ENCODE peak calls at places on chromosomes 7 and 10, in six cellular contexts. D, R, H, K, N and B are unnamed samples.

GRCh38 chr7:65304175-65304574 is 69.5 kb upstream of the ZNF92 start:
- DNase-seq in D (no peak), R (no peak), H (no peak), K (no peak), N (no peak), B (no peak)

GRCh38 chr7:30327813-30328212 is 43.4 kb downstream of the ZNRF2 start:
- DNase-seq in D (no peak), R (no peak), H (no peak), K (peak), N (no peak), B (no peak)

GRCh38 chr10:93218386-93218785 is 144.7 kb downstream of the CYP26A1 start:
- DNase-seq in D (no peak), R (no peak), H (no peak), K (no peak), N (no peak), B (no peak)

GRCh38 chr10:113788604-113789083 is 37.2 kb downstream of the PLEKHS1 start:
- DNase-seq in D (peak), R (no peak), H (no peak), K (peak), N (peak), B (peak)

GRCh38 chr7:98836811-98837631 is 32.8 kb downstream of the TMEM130 start:
- DNase-seq in D (no peak), R (peak), H (no peak), K (peak), N (no peak), B (no peak)

GRCh38 chr10:25222085-25222660 is 47.4 kb downstream of the GPR158 start:
- DNase-seq in D (no peak), R (no peak), H (no peak), K (no peak), N (no peak), B (no peak)

GRCh38 chr10:94131885-94132284 is 138.2 kb downstream of the PLCE1 start:
- DNase-seq in D (no peak), R (no peak), H (no peak), K (peak), N (no peak), B (no peak)

GRCh38 chr10:22913474-22914092 is 14.3 kb upstream of the ARMC3 start:
- DNase-seq in D (no peak), R (no peak), H (no peak), K (no peak), N (no peak), B (no peak)

GRCh38 chr10:44966816-44967509 is 7.4 kb downstream of the RASSF4 start:
- DNase-seq in D (no peak), R (peak), H (no peak), K (no peak), N (no peak), B (no peak)

GRCh38 chr7:95298091-95298490 is 26.2 kb downstream of the PON1 start:
- DNase-seq in D (no peak), R (no peak), H (no peak), K (no peak), N (no peak), B (no peak)

GRCh38 chr7:90487808-90488207 is 18.4 kb downstream of the PTTG1IP2 start:
- DNase-seq in D (no peak), R (no peak), H (no peak), K (no peak), N (no peak), B (no peak)

GRCh38 chr7:51237727-51238126 is 78.9 kb downstream of the COBL start:
- DNase-seq in D (no peak), R (no peak), H (no peak), K (no peak), N (no peak), B (no peak)

GRCh38 chr10:59635502-59636290 is 74.0 kb downstream of the SLC16A9 start:
- DNase-seq in D (no peak), R (no peak), H (no peak), K (no peak), N (no peak), B (no peak)

GRCh38 chr10:58178811-58179210 is 88.9 kb downstream of the IPMK start:
- DNase-seq in D (no peak), R (no peak), H (no peak), K (peak), N (no peak), B (no peak)

GRCh38 chr7:26280097-26280496 is 11.6 kb upstream of the SNX10 start:
- DNase-seq in D (no peak), R (no peak), H (no peak), K (no peak), N (no peak), B (no peak)

GRCh38 chr7:16004661-16005060 is 318.2 kb upstream of the MEOX2 start:
- DNase-seq in D (no peak), R (no peak), H (no peak), K (no peak), N (no peak), B (no peak)

GRCh38 chr7:18356195-18356645 is 139.3 kb upstream of the HDAC9 start:
- DNase-seq in D (no peak), R (peak), H (no peak), K (peak), N (no peak), B (no peak)

GRCh38 chr7:40866601-40867000 is 731.8 kb downstream of the SUGCT start:
- DNase-seq in D (peak), R (no peak), H (no peak), K (peak), N (no peak), B (no peak)

GRCh38 chr7:131636092-131636491 is 79.7 kb upstream of the PODXL start:
- DNase-seq in D (no peak), R (no peak), H (no peak), K (no peak), N (no peak), B (no peak)

GRCh38 chr10:93461124-93461806 is 20.9 kb downstream of the MYOF start:
- DNase-seq in D (no peak), R (peak), H (no peak), K (no peak), N (no peak), B (no peak)

GRCh38 chr7:75808106-75808505 is 5.5 kb downstream of the CCL24 start:
- DNase-seq in D (no peak), R (no peak), H (no peak), K (no peak), N (no peak), B (no peak)

GRCh38 chr10:93515071-93515962 is 18.9 kb downstream of the CEP55 start:
- DNase-seq in D (no peak), R (no peak), H (no peak), K (peak), N (no peak), B (no peak)

GRCh38 chr10:29635711-29636144 is 957 bp upstream of the SVIL start:
- DNase-seq in D (no peak), R (no peak), H (no peak), K (peak), N (no peak), B (no peak)

GRCh38 chr10:59227136-59227673 is 50.8 kb downstream of the PHYHIPL start:
- DNase-seq in D (no peak), R (no peak), H (no peak), K (no peak), N (no peak), B (no peak)

GRCh38 chr10:101055416-101055815 is 6.4 kb upstream of the KAZALD1 start:
- DNase-seq in D (no peak), R (no peak), H (no peak), K (no peak), N (no peak), B (no peak)

GRCh38 chr10:5404188-5405041 is at the start of gene TUBAL3:
- DNase-seq in D (no peak), R (no peak), H (no peak), K (no peak), N (no peak), B (no peak)

GRCh38 chr7:5350600-5351385 is 68.0 kb downstream of the SLC29A4 start:
- DNase-seq in D (no peak), R (no peak), H (no peak), K (no peak), N (no peak), B (no peak)

GRCh38 chr10:12181065-12181775 is 14.5 kb downstream of the NUDT5 start:
- DNase-seq in D (no peak), R (no peak), H (no peak), K (peak), N (no peak), B (no peak)

GRCh38 chr10:86305521-86305920 is 61.1 kb downstream of the GRID1 start:
- DNase-seq in D (no peak), R (no peak), H (no peak), K (no peak), N (no peak), B (no peak)

GRCh38 chr7:137903382-137904169 is 56.8 kb upstream of the DGKI start:
- DNase-seq in D (peak), R (peak), H (peak), K (peak), N (peak), B (peak)

GRCh38 chr7:90821961-90822620 is 226.0 kb downstream of the CDK14 start:
- DNase-seq in D (no peak), R (no peak), H (no peak), K (no peak), N (no peak), B (no peak)

DNA sequence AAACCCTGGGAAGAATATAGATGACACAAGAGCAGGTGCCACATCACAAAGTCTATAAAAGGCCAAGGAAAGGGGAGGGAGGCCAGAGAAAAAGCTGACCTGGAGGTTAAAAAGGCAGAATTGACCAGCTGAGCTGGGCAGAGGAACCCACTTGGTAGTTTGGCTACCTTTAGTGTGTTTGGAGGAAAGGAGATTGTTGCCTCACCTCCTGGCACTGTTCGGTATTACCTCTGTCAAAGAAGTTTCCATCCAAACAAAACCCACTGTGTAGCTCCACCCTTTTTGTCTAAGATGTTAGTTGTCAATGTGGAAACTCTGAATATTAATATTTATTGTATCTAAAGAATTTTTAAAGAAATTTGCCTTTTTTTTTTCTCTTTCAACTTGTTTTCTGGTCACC is 23.4 kb downstream of the ENTPD7 start:
- DNase-seq in D (no peak), R (peak), H (no peak), K (no peak), N (no peak), B (peak)
- H3K27ac ChIP-seq in D (no peak), R (no peak), H (no peak), K (no peak), N (no peak), B (no peak)

DNA sequence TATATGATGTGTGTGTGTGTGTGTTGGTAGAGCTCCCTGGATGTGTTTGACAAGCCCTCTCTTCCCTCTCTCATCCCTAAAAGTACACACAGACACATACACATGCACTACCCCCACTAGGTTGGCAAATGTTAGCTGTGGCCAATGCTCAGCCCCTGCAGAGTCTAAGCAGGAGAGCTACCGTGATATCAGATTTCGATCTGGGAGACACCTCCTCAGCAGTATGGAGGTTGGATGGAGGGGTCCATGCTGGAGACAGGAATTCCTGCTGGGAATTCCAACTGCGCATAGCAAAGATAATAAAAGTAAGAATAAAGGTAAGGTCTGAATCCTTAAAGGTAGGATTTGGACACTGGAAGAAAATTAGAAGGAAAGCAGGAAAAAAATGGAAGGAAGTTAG is 85.7 kb downstream of the C10orf90 start:
- DNase-seq in D (no peak), R (no peak), H (no peak), K (no peak), N (no peak), B (no peak)
- H3K27ac ChIP-seq in D (no peak), R (no peak), H (peak), K (no peak), N (no peak), B (no peak)

GRCh38 chr7:13071999-13072398 is 384.6 kb downstream of the ARL4A start:
- DNase-seq in D (no peak), R (no peak), H (no peak), K (no peak), N (no peak), B (no peak)

DNA sequence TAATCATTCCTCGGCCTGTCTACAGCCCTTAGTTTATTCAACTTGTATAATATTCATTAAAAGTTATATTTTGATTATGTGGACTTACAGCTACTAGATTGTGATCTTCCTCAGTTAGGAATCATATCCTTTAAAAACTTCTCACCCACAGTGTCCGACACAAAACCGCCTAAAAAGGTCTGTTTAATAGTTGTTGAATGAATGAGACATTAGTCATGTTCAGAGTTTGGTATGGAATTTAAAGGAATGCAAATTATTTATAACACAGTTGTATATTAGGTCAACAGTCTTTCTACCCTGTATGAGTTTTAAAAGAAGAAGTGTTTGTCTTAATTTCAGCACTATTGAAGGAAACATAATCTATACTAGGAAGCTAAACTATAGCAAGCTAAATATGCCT is 390.0 kb downstream of the ARL4A start:
- DNase-seq in D (no peak), R (no peak), H (no peak), K (peak), N (no peak), B (no peak)
- H3K27ac ChIP-seq in D (no peak), R (no peak), H (no peak), K (no peak), N (no peak), B (no peak)

GRCh38 chr7:101901661-101902491 is 84.5 kb downstream of the CUX1 start:
- DNase-seq in D (no peak), R (no peak), H (no peak), K (peak), N (no peak), B (no peak)
- H3K27ac ChIP-seq in D (peak), R (no peak), H (no peak), K (peak), N (no peak), B (peak)

GRCh38 chr10:30861976-30862375 is 169.7 kb downstream of the ZNF438 start:
- DNase-seq in D (no peak), R (no peak), H (no peak), K (no peak), N (no peak), B (no peak)

GRCh38 chr10:30861217-30861616 is 170.4 kb downstream of the ZNF438 start:
- DNase-seq in D (no peak), R (no peak), H (no peak), K (no peak), N (no peak), B (no peak)

GRCh38 chr10:30865141-30865926 is 166.3 kb downstream of the ZNF438 start:
- DNase-seq in D (no peak), R (no peak), H (no peak), K (peak), N (no peak), B (no peak)

GRCh38 chr10:30862486-30862885 is 169.2 kb downstream of the ZNF438 start:
- DNase-seq in D (no peak), R (no peak), H (no peak), K (peak), N (no peak), B (no peak)

GRCh38 chr10:30863516-30864210 is 168.0 kb downstream of the ZNF438 start:
- DNase-seq in D (no peak), R (no peak), H (no peak), K (no peak), N (no peak), B (no peak)
- H3K27ac ChIP-seq in D (peak), R (no peak), H (no peak), K (no peak), N (no peak), B (peak)

GRCh38 chr10:124866812-124867211 is 65.2 kb downstream of the ABRAXAS2 start:
- DNase-seq in D (no peak), R (no peak), H (no peak), K (no peak), N (no peak), B (no peak)

GRCh38 chr10:124860426-124860825 is 58.8 kb downstream of the ABRAXAS2 start:
- DNase-seq in D (no peak), R (no peak), H (no peak), K (no peak), N (no peak), B (no peak)

GRCh38 chr10:124867304-124867703 is 65.7 kb downstream of the ABRAXAS2 start:
- DNase-seq in D (no peak), R (peak), H (no peak), K (no peak), N (no peak), B (no peak)

GRCh38 chr10:124865676-124866075 is 64.1 kb downstream of the ABRAXAS2 start:
- DNase-seq in D (no peak), R (no peak), H (no peak), K (no peak), N (no peak), B (no peak)

DNA sequence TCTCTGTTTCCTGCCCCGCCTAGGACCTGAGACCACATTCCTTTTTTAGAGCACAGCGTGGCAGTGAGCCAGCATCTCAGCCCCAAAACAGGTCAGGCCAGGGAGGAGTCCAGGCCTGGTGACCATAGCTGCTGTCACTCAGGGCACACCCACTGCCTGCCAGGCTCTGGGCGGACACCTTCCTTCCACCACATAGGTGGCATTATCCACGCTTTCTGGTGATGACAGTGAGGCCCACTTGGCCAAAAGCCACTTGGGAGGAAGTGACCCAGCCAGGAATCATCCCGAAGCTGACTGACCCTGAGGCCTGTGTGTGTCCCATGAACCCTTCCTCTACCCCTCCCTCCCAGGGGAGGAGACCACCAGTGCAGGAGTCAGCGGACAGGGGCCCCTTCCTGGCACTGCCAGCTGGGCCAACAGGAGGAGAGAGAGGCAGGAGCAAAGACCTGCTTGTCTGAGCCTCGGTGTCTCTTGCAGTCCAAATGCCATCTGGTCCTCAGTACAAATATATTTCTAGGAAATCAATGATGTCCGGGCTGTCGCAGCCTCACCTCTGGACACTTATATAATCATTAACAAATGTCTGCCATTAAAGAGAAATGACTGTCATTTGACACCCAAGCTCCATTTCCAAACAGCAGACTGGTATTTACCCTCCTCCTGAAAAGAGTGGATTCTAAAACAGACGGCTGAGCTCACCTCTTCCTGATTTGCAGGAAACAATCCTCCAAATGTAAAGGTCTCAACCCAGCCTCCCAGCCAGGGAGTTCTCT is 63.0 kb downstream of the ABRAXAS2 start:
- DNase-seq in D (no peak), R (no peak), H (no peak), K (no peak), N (no peak), B (peak)
- H3K27ac ChIP-seq in D (no peak), R (no peak), H (no peak), K (peak), N (no peak), B (no peak)

GRCh38 chr7:117132385-117133120 is 179.3 kb downstream of the ST7 start:
- DNase-seq in D (no peak), R (no peak), H (no peak), K (peak), N (no peak), B (no peak)
- H3K27ac ChIP-seq in D (no peak), R (no peak), H (no peak), K (peak), N (no peak), B (no peak)

GRCh38 chr7:11607676-11608075 is 224.3 kb downstream of the THSD7A start:
- DNase-seq in D (no peak), R (no peak), H (no peak), K (peak), N (no peak), B (no peak)
- H3K27ac ChIP-seq in D (no peak), R (no peak), H (no peak), K (no peak), N (no peak), B (no peak)

GRCh38 chr10:110724116-110724701 is 80.1 kb downstream of the RBM20 start:
- DNase-seq in D (no peak), R (peak), H (no peak), K (no peak), N (no peak), B (no peak)
- H3K27ac ChIP-seq in D (no peak), R (peak), H (no peak), K (no peak), N (no peak), B (no peak)

DNA sequence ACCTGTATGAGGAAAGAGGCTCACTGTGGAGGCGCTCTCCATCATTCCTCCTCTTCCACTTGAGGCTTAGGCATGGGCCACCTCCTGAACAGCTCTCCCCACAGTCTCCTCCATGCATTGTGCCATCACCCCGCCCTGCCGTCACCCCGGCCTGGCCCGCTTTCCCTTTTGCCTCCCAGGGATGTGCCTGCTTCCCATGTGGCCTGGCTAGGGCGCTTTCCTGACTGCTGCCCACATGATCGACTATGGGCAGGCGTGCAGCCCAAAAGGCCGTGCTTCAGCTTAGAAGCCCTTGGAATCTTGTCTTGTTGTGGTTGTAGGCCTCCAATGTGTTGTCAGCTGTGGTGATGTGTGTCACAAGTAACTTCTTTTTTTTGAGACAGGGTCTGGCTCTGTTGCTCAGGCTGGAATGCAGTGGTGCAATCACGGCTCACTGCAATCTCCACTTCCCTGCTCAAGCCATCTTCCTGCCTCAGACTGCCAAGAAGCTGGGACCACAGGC is 1.8 kb upstream of the ACTR3C start:
- DNase-seq in D (peak), R (no peak), H (no peak), K (peak), N (no peak), B (no peak)
- H3K27ac ChIP-seq in D (peak), R (no peak), H (no peak), K (no peak), N (no peak), B (no peak)